ENCODE peak calls at places on chromosome 10, in ten cellular contexts. One of them, this sample, is unnamed.

GRCh38 chr10:77970869-77971803 is 44.6 kb upstream of the DLG5 start:
- DNase-seq in GM06990: no peak
- DNase-seq in endothelial cell of umbilical vein: peak; percentile 66
- DNase-seq in cardiac muscle cell: peak; percentile 88
- DNase-seq in uterus: peak; percentile 79
- DNase-seq in cardiac fibroblast: peak; percentile 81
- DNase-seq in lung: peak; percentile 42
- DNase-seq in AG04449: peak; percentile 86
- DNase-seq in ovary: peak; percentile 74
- DNase-seq in IMR-90: peak; percentile 98
- DNase-seq in this sample: peak; percentile 40

GRCh38 chr10:112231602-112232001 is 48.0 kb upstream of the GPAM start:
- DNase-seq in GM06990: no peak
- DNase-seq in endothelial cell of umbilical vein: no peak
- DNase-seq in cardiac muscle cell: no peak
- DNase-seq in uterus: no peak
- DNase-seq in cardiac fibroblast: no peak
- DNase-seq in lung: no peak
- DNase-seq in AG04449: no peak
- DNase-seq in ovary: no peak
- DNase-seq in IMR-90: no peak
- DNase-seq in this sample: no peak

GRCh38 chr10:26994743-26995142 is 105.6 kb downstream of the ANKRD26 start:
- DNase-seq in GM06990: no peak
- DNase-seq in endothelial cell of umbilical vein: no peak
- DNase-seq in cardiac muscle cell: no peak
- DNase-seq in uterus: no peak
- DNase-seq in cardiac fibroblast: no peak
- DNase-seq in lung: peak; percentile 11
- DNase-seq in AG04449: no peak
- DNase-seq in ovary: no peak
- DNase-seq in IMR-90: no peak
- DNase-seq in this sample: no peak

GRCh38 chr10:99450624-99451498 is 20.4 kb upstream of the GOT1 start:
- DNase-seq in GM06990: no peak
- DNase-seq in endothelial cell of umbilical vein: no peak
- DNase-seq in cardiac muscle cell: no peak
- DNase-seq in uterus: no peak
- DNase-seq in cardiac fibroblast: no peak
- DNase-seq in lung: no peak
- DNase-seq in AG04449: no peak
- DNase-seq in ovary: peak; percentile 62
- DNase-seq in IMR-90: peak; percentile 34
- DNase-seq in this sample: no peak

GRCh38 chr10:48791267-48791928 is 106.7 kb downstream of the WDFY4 start:
- DNase-seq in GM06990: no peak
- DNase-seq in endothelial cell of umbilical vein: no peak
- DNase-seq in cardiac muscle cell: no peak
- DNase-seq in uterus: no peak
- DNase-seq in cardiac fibroblast: no peak
- DNase-seq in lung: no peak
- DNase-seq in AG04449: no peak
- DNase-seq in ovary: no peak
- DNase-seq in IMR-90: no peak
- DNase-seq in this sample: no peak

GRCh38 chr10:76540786-76541185 is 1096.8 kb downstream of the KCNMA1 start:
- DNase-seq in GM06990: no peak
- DNase-seq in endothelial cell of umbilical vein: no peak
- DNase-seq in cardiac muscle cell: no peak
- DNase-seq in uterus: no peak
- DNase-seq in cardiac fibroblast: peak; percentile 49
- DNase-seq in lung: no peak
- DNase-seq in AG04449: no peak
- DNase-seq in ovary: no peak
- DNase-seq in IMR-90: no peak
- DNase-seq in this sample: no peak

GRCh38 chr10:8463853-8464252 is 409.4 kb downstream of the GATA3 start:
- DNase-seq in GM06990: no peak
- DNase-seq in endothelial cell of umbilical vein: no peak
- DNase-seq in cardiac muscle cell: no peak
- DNase-seq in uterus: no peak
- DNase-seq in cardiac fibroblast: no peak
- DNase-seq in lung: no peak
- DNase-seq in AG04449: no peak
- DNase-seq in ovary: no peak
- DNase-seq in IMR-90: no peak
- DNase-seq in this sample: no peak

GRCh38 chr10:14263041-14263440 is 67.7 kb downstream of the FRMD4A start:
- DNase-seq in GM06990: no peak
- DNase-seq in endothelial cell of umbilical vein: no peak
- DNase-seq in cardiac muscle cell: no peak
- DNase-seq in uterus: no peak
- DNase-seq in cardiac fibroblast: no peak
- DNase-seq in lung: no peak
- DNase-seq in AG04449: no peak
- DNase-seq in ovary: no peak
- DNase-seq in IMR-90: no peak
- DNase-seq in this sample: no peak

GRCh38 chr10:24814568-24815313 is 91.1 kb upstream of the ARHGAP21 start:
- DNase-seq in GM06990: no peak
- DNase-seq in endothelial cell of umbilical vein: peak; percentile 17
- DNase-seq in cardiac muscle cell: no peak
- DNase-seq in uterus: no peak
- DNase-seq in cardiac fibroblast: peak; percentile 75
- DNase-seq in lung: no peak
- DNase-seq in AG04449: no peak
- DNase-seq in ovary: no peak
- DNase-seq in IMR-90: peak; percentile 62
- DNase-seq in this sample: no peak

GRCh38 chr10:55495555-55495954 is 694.5 kb upstream of the PCDH15 start:
- DNase-seq in GM06990: no peak
- DNase-seq in endothelial cell of umbilical vein: no peak
- DNase-seq in cardiac muscle cell: no peak
- DNase-seq in uterus: no peak
- DNase-seq in cardiac fibroblast: no peak
- DNase-seq in lung: no peak
- DNase-seq in AG04449: no peak
- DNase-seq in ovary: no peak
- DNase-seq in IMR-90: no peak
- DNase-seq in this sample: no peak

GRCh38 chr10:55497893-55498499 is 697.0 kb upstream of the PCDH15 start:
- DNase-seq in GM06990: no peak
- DNase-seq in endothelial cell of umbilical vein: no peak
- DNase-seq in cardiac muscle cell: no peak
- DNase-seq in uterus: no peak
- DNase-seq in cardiac fibroblast: no peak
- DNase-seq in lung: no peak
- DNase-seq in AG04449: no peak
- DNase-seq in ovary: no peak
- DNase-seq in IMR-90: no peak
- DNase-seq in this sample: no peak

GRCh38 chr10:55500931-55501559 is 700.0 kb upstream of the PCDH15 start:
- DNase-seq in GM06990: no peak
- DNase-seq in endothelial cell of umbilical vein: peak; percentile 57
- DNase-seq in cardiac muscle cell: peak; percentile 59
- DNase-seq in uterus: no peak
- DNase-seq in cardiac fibroblast: peak; percentile 12
- DNase-seq in lung: no peak
- DNase-seq in AG04449: no peak
- DNase-seq in ovary: no peak
- DNase-seq in IMR-90: no peak
- DNase-seq in this sample: peak; percentile 8
- TF ChIP-seq CTCF in GM06990: peak; percentile 57
- TF ChIP-seq CTCF in endothelial cell of umbilical vein: peak; percentile 64
- TF ChIP-seq CTCF in cardiac muscle cell: peak; percentile 30
- TF ChIP-seq CTCF in uterus: peak; percentile 17
- TF ChIP-seq CTCF in cardiac fibroblast: no peak
- TF ChIP-seq CTCF in lung: peak; percentile 8
- TF ChIP-seq CTCF in AG04449: no peak
- TF ChIP-seq CTCF in ovary: no peak
- TF ChIP-seq CTCF in IMR-90: no peak
- TF ChIP-seq CTCF in this sample: peak; percentile 81

GRCh38 chr10:60167056-60167455 is 222.6 kb downstream of the ANK3 start:
- DNase-seq in GM06990: no peak
- DNase-seq in endothelial cell of umbilical vein: no peak
- DNase-seq in cardiac muscle cell: no peak
- DNase-seq in uterus: no peak
- DNase-seq in cardiac fibroblast: no peak
- DNase-seq in lung: no peak
- DNase-seq in AG04449: no peak
- DNase-seq in ovary: no peak
- DNase-seq in IMR-90: no peak
- DNase-seq in this sample: no peak
- H3K4me3 ChIP-seq in GM06990: no peak overlapping the region
- H3K4me3 ChIP-seq in endothelial cell of umbilical vein: no peak overlapping the region
- H3K4me3 ChIP-seq in cardiac muscle cell: no peak overlapping the region
- H3K4me3 ChIP-seq in uterus: peak overlapping the region; percentile 14
- H3K4me3 ChIP-seq in cardiac fibroblast: no peak overlapping the region
- H3K4me3 ChIP-seq in lung: no peak overlapping the region
- H3K4me3 ChIP-seq in AG04449: no peak overlapping the region
- H3K4me3 ChIP-seq in ovary: no peak overlapping the region
- H3K4me3 ChIP-seq in IMR-90: peak overlapping the region; percentile 24
- H3K4me3 ChIP-seq in this sample: no peak overlapping the region

GRCh38 chr10:725786-726185 is 36.3 kb upstream of the DIP2C start:
- DNase-seq in GM06990: no peak
- DNase-seq in endothelial cell of umbilical vein: no peak
- DNase-seq in cardiac muscle cell: no peak
- DNase-seq in uterus: no peak
- DNase-seq in cardiac fibroblast: no peak
- DNase-seq in lung: no peak
- DNase-seq in AG04449: no peak
- DNase-seq in ovary: no peak
- DNase-seq in IMR-90: no peak
- DNase-seq in this sample: no peak
- TF ChIP-seq CTCF in GM06990: no peak
- TF ChIP-seq CTCF in endothelial cell of umbilical vein: no peak
- TF ChIP-seq CTCF in cardiac muscle cell: no peak
- TF ChIP-seq CTCF in uterus: no peak
- TF ChIP-seq CTCF in cardiac fibroblast: no peak
- TF ChIP-seq CTCF in lung: no peak
- TF ChIP-seq CTCF in AG04449: no peak
- TF ChIP-seq CTCF in ovary: no peak
- TF ChIP-seq CTCF in IMR-90: no peak
- TF ChIP-seq CTCF in this sample: no peak

DNA sequence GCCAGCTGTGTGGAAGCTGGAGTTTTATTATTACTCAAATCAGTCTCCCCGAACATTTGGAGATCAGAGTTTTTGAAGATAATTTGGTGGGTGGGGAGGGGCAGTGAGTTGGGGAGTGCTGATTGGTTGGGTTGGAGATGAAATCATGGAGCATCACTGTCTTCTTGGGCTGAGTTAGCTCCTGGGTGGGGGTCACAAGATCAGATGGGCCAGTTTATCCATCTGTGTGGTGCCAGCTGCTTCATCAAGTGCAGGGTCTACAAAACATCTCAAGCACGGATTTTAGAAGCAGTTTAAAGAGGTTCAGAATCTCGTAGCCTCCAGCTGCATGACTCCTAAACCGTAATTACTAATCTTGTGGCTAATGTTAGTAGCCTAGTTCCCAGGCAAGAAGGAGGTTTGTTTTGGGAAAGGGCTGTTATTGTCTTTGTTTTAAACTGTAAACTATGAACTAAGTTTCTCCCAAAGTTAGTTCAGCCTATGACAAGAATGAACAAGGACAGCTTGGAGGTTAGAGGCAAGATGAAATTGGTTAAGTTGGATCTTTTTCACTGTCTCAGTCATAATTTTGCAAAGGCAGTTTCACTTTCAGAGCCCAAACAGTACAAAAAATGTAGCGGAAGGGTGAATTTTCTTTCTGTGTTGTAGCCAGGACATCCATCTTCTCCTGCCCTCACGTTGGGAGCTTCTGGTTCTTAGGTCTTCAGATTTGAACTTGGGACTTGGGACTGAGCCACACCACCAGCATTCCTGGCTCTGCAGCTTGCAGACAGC is 43.1 kb downstream of the KLF6 start:
- DNase-seq in GM06990: no peak
- DNase-seq in endothelial cell of umbilical vein: no peak
- DNase-seq in cardiac muscle cell: no peak
- DNase-seq in uterus: no peak
- DNase-seq in cardiac fibroblast: no peak
- DNase-seq in lung: no peak
- DNase-seq in AG04449: no peak
- DNase-seq in ovary: no peak
- DNase-seq in IMR-90: no peak
- DNase-seq in this sample: no peak
- H3K4me3 ChIP-seq in GM06990: no peak overlapping the region
- H3K4me3 ChIP-seq in endothelial cell of umbilical vein: no peak overlapping the region
- H3K4me3 ChIP-seq in cardiac muscle cell: no peak overlapping the region
- H3K4me3 ChIP-seq in uterus: no peak overlapping the region
- H3K4me3 ChIP-seq in cardiac fibroblast: no peak overlapping the region
- H3K4me3 ChIP-seq in lung: no peak overlapping the region
- H3K4me3 ChIP-seq in AG04449: no peak overlapping the region
- H3K4me3 ChIP-seq in ovary: no peak overlapping the region
- H3K4me3 ChIP-seq in IMR-90: no peak overlapping the region
- H3K4me3 ChIP-seq in this sample: no peak overlapping the region

DNA sequence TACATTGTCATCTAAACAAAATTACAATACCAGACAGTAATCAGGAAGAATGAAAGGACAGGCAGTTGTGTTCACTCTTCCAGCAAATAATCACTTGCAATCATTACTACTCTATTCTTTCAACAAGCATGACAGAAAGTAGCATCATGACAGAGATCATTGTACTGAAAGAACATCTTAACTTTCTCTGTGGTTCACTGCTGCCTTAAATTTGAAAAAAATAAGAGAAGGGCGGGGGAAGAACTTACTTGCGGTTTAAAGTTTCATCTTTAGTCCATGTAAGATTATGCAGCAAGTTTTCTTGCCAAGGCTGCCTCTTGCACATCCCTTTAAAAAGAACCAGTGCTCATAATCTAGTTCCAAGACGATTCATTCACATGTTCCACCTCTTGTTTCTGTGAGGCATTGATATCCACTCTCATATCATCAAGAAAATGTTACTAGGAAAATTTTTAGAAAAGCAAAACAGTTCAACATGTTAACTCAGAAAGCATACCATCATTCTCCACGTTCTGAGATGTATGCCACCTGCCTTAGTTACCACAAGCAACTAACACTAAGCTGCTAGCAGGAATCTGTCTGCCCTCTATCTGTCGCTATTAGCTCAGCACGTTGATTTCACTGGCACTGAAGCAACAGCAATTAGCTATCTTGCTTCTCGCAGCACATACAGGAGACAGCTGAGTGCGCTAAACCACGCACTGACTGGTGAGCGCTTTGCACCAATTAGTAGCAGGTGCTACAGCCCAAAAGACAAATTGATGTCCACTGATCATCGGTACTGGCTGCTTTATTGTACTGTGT is at the start of gene PCDH15:
- DNase-seq in GM06990: no peak
- DNase-seq in endothelial cell of umbilical vein: peak; percentile 80
- DNase-seq in cardiac muscle cell: peak; percentile 72
- DNase-seq in uterus: no peak
- DNase-seq in cardiac fibroblast: no peak
- DNase-seq in lung: no peak
- DNase-seq in AG04449: no peak
- DNase-seq in ovary: no peak
- DNase-seq in IMR-90: no peak
- DNase-seq in this sample: peak; percentile 27
- TF ChIP-seq CTCF in GM06990: no peak
- TF ChIP-seq CTCF in endothelial cell of umbilical vein: peak; percentile 66
- TF ChIP-seq CTCF in cardiac muscle cell: peak; percentile 8
- TF ChIP-seq CTCF in uterus: no peak
- TF ChIP-seq CTCF in cardiac fibroblast: no peak
- TF ChIP-seq CTCF in lung: no peak
- TF ChIP-seq CTCF in AG04449: no peak
- TF ChIP-seq CTCF in ovary: no peak
- TF ChIP-seq CTCF in IMR-90: no peak
- TF ChIP-seq CTCF in this sample: peak; percentile 88

GRCh38 chr10:63388421-63389031 is 77.3 kb downstream of the JMJD1C start:
- DNase-seq in GM06990: no peak
- DNase-seq in endothelial cell of umbilical vein: no peak
- DNase-seq in cardiac muscle cell: no peak
- DNase-seq in uterus: no peak
- DNase-seq in cardiac fibroblast: peak; percentile 18
- DNase-seq in lung: no peak
- DNase-seq in AG04449: no peak
- DNase-seq in ovary: no peak
- DNase-seq in IMR-90: peak; percentile 6
- DNase-seq in this sample: no peak
- H3K4me3 ChIP-seq in GM06990: no peak overlapping the region
- H3K4me3 ChIP-seq in endothelial cell of umbilical vein: no peak overlapping the region
- H3K4me3 ChIP-seq in cardiac muscle cell: no peak overlapping the region
- H3K4me3 ChIP-seq in uterus: no peak overlapping the region
- H3K4me3 ChIP-seq in cardiac fibroblast: no peak overlapping the region
- H3K4me3 ChIP-seq in lung: no peak overlapping the region
- H3K4me3 ChIP-seq in AG04449: no peak overlapping the region
- H3K4me3 ChIP-seq in ovary: no peak overlapping the region
- H3K4me3 ChIP-seq in IMR-90: no peak overlapping the region
- H3K4me3 ChIP-seq in this sample: no peak overlapping the region